ENCODE peak calls at places on chromosomes 6 and 20, in four cellular contexts. M is PC-3, H is HCT116, Z is hepatocyte. U is an unnamed sample.

GRCh38 chr6:87900160-87900698 is 147.4 kb upstream of the SPACA1 start:
- DNase-seq in M (no peak), H (no peak), Z (no peak), U (no peak)

GRCh38 chr6:3228046-3228671 is 706 bp upstream of the TUBB2B start:
- DNase-seq in M (no peak), H (no peak), Z (peak; percentile 56), U (peak; percentile 88)

GRCh38 chr6:64330694-64331309 is 695.2 kb downstream of the PHF3 start:
- DNase-seq in M (peak; percentile 86), H (no peak), Z (peak; percentile 85), U (peak; percentile 81)

GRCh38 chr6:75337805-75338204 is 53.2 kb upstream of the TMEM30A start:
- DNase-seq in H (no peak), Z (no peak), M (no peak), U (no peak)

GRCh38 chr6:79949235-79949634 is 1.9 kb upstream of the ELOVL4 start:
- DNase-seq in M (peak; percentile 66), Z (peak; percentile 89), H (peak; percentile 85), U (peak; percentile 92)

GRCh38 chr6:1855890-1856289 is 246.2 kb downstream of the FOXC1 start:
- DNase-seq in Z (no peak), H (no peak), M (no peak), U (no peak)

GRCh38 chr6:27865952-27866369 is 46.2 kb downstream of the OR2B2 start:
- DNase-seq in Z (peak; percentile 16), M (peak; percentile 23), H (no peak), U (peak; percentile 58)

GRCh38 chr6:107704377-107705013 is 119.6 kb downstream of the SCML4 start:
- DNase-seq in M (peak; percentile 51), H (peak; percentile 18), Z (peak; percentile 72), U (peak; percentile 67)

GRCh38 chr6:38806271-38806670 is 91.2 kb downstream of the DNAH8 start:
- DNase-seq in M (no peak), Z (no peak), H (no peak), U (peak; percentile 25)

GRCh38 chr6:144131248-144131709 is 19.0 kb upstream of the STX11 start:
- DNase-seq in M (peak; percentile 93), H (peak; percentile 47), Z (no peak), U (no peak)

GRCh38 chr6:155152211-155153076 is 111.4 kb upstream of the CLDN20 start:
- DNase-seq in M (no peak), Z (no peak), H (no peak), U (peak; percentile 69)

GRCh38 chr6:11381801-11382513 is 149.5 kb upstream of the NEDD9 start:
- DNase-seq in M (no peak), H (no peak), Z (no peak), U (no peak)

GRCh38 chr6:156685823-156686428 is 91.3 kb upstream of the ARID1B start:
- DNase-seq in Z (no peak), H (no peak), M (no peak), U (no peak)

GRCh38 chr20:10347066-10347465 is 87.0 kb downstream of the MKKS start:
- DNase-seq in M (no peak), H (no peak), Z (no peak), U (no peak)

GRCh38 chr20:48247961-48248360 is 462.7 kb upstream of the SULF2 start:
- DNase-seq in Z (no peak), H (no peak), M (no peak), U (no peak)

GRCh38 chr6:31094389-31094881 is 17.9 kb downstream of the C6orf15 start:
- DNase-seq in M (peak; percentile 83), Z (no peak), H (no peak), U (no peak)

GRCh38 chr6:39929733-39930461 is 4.4 kb downstream of the MOCS1 start:
- DNase-seq in H (no peak), M (peak; percentile 56), Z (no peak), U (no peak)

GRCh38 chr6:125812394-125813231 is 21.9 kb downstream of the NCOA7 start:
- DNase-seq in Z (peak; percentile 43), H (no peak), M (peak; percentile 52), U (no peak)

GRCh38 chr6:144659202-144659731 is 374.1 kb downstream of the UTRN start:
- DNase-seq in H (no peak), Z (peak; percentile 51), M (no peak), U (peak; percentile 85)

GRCh38 chr6:28807682-28808280 is 116.0 kb downstream of the TRIM27 start:
- DNase-seq in Z (peak; percentile 47), M (peak; percentile 75), H (peak; percentile 75), U (peak; percentile 75)

GRCh38 chr6:170135821-170136471 is 154.9 kb downstream of the DLL1 start:
- DNase-seq in Z (no peak), H (no peak), M (no peak), U (no peak)

GRCh38 chr6:129843573-129843972 is 17.5 kb downstream of the TMEM244 start:
- DNase-seq in H (no peak), Z (no peak), M (peak; percentile 4), U (no peak)

GRCh38 chr6:35019171-35019570 is 122.0 kb downstream of the TCP11 start:
- DNase-seq in M (no peak), Z (no peak), H (no peak), U (no peak)

GRCh38 chr20:23641936-23642751 is 4.4 kb upstream of the CST3 start:
- DNase-seq in Z (peak; percentile 62), M (peak; percentile 75), H (no peak), U (no peak)

GRCh38 chr6:134707342-134707982 is 242.4 kb downstream of the ALDH8A1 start:
- DNase-seq in Z (peak; percentile 85), H (no peak), M (peak; percentile 6), U (peak; percentile 54)

GRCh38 chr6:14639983-14640599 is 522.5 kb downstream of the CD83 start:
- DNase-seq in Z (no peak), H (no peak), M (no peak), U (no peak)

GRCh38 chr6:108748063-108748462 is 100.2 kb upstream of the ARMC2 start:
- DNase-seq in H (no peak), M (peak; percentile 56), Z (no peak), U (no peak)

GRCh38 chr6:158782432-158783166 is 36.6 kb downstream of the EZR start:
- DNase-seq in M (no peak), Z (no peak), H (no peak), U (no peak)

GRCh38 chr6:112639436-112639835 is 292.3 kb downstream of the RFPL4B start:
- DNase-seq in H (no peak), M (peak; percentile 52), Z (no peak), U (no peak)

GRCh38 chr20:49919009-49919408 is 3.7 kb upstream of the SPATA2 start:
- DNase-seq in H (no peak), M (no peak), Z (no peak), U (no peak)

GRCh38 chr6:73968358-73968757 is 272.4 kb downstream of the CD109 start:
- DNase-seq in M (peak; percentile 36), H (no peak), Z (no peak), U (no peak)

GRCh38 chr6:101517632-101518031 is 124.1 kb downstream of the GRIK2 start:
- DNase-seq in M (no peak), Z (no peak), H (no peak), U (no peak)

GRCh38 chr6:36912583-36912982 is 26.8 kb downstream of the C6orf89 start:
- DNase-seq in H (no peak), Z (peak; percentile 30), M (peak; percentile 96), U (no peak)

GRCh38 chr6:43926644-43927524 is 156.9 kb downstream of the VEGFA start:
- DNase-seq in Z (peak; percentile 92), H (peak; percentile 72), M (peak; percentile 53), U (peak; percentile 72)

GRCh38 chr6:67210450-67210849 is 1424.6 kb upstream of the ADGRB3 start:
- DNase-seq in Z (peak; percentile 12), M (no peak), H (no peak), U (no peak)

GRCh38 chr20:22502731-22503191 is 81.6 kb downstream of the FOXA2 start:
- DNase-seq in Z (peak; percentile 65), H (no peak), M (no peak), U (peak; percentile 18)

GRCh38 chr6:45387236-45387635 is 9.5 kb upstream of the SUPT3H start:
- DNase-seq in Z (no peak), M (peak; percentile 13), H (no peak), U (no peak)

DNA sequence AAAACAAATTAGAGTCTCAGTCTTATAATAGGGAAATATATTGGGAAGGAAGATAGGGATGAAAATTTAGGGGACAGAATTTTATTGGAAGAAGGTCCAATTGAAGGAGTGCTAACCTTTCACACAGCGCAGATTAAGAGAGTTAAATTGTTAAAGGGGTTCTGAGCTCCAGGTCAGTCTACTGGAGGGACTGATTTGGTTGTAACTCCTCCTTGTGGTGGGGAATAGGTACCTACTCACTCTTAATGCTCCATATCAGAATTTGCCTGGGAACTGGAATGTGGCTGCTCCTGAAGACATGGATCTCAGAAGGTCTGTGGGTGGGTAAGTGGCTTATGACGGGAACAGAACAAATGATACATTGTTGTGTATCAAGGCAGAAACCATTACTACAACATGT is 143.5 kb downstream of the FLRT3 start:
- DNase-seq in H (no peak), M (peak; percentile 28), Z (no peak), U (peak; percentile 22)
- TF ChIP-seq CTCF in H (peak; percentile 6), M (peak; percentile 46), Z (no peak), U (peak; percentile 23)

GRCh38 chr6:136774228-136775041 is 17.8 kb downstream of the MAP3K5 start:
- DNase-seq in M (peak; percentile 43), H (no peak), Z (no peak), U (no peak)
- TF ChIP-seq EZH2phosphoT487 in M (no peak), H (no peak), Z (no peak), U (no peak)

GRCh38 chr20:46894971-46895905 is 595 bp downstream of the EYA2 start:
- DNase-seq in H (no peak), M (peak; percentile 31), Z (peak; percentile 17), U (peak; percentile 74)
- TF ChIP-seq EZH2 in H (no peak), M (peak; percentile 96), Z (peak; percentile 74), U (peak; percentile 94)

GRCh38 chr20:18287915-18288747 is at the start of gene ZNF133:
- DNase-seq in H (peak; percentile 90), Z (peak; percentile 95), M (peak; percentile 98), U (peak; percentile 96)
- TF ChIP-seq CTCF in H (no peak), Z (peak; percentile 19), M (peak; percentile 27), U (peak; percentile 40)

GRCh38 chr20:4153661-4154238 is 138.4 kb upstream of the RNF24 start:
- DNase-seq in H (no peak), Z (no peak), M (no peak), U (no peak)

GRCh38 chr20:4153251-4153650 is 137.9 kb upstream of the RNF24 start:
- DNase-seq in H (no peak), Z (no peak), M (peak; percentile 70), U (peak; percentile 74)

GRCh38 chr20:4151991-4152695 is 136.8 kb upstream of the RNF24 start:
- DNase-seq in M (peak; percentile 71), H (no peak), Z (no peak), U (no peak)

GRCh38 chr20:4151342-4151741 is 136.0 kb upstream of the RNF24 start:
- DNase-seq in Z (no peak), M (no peak), H (no peak), U (no peak)

DNA sequence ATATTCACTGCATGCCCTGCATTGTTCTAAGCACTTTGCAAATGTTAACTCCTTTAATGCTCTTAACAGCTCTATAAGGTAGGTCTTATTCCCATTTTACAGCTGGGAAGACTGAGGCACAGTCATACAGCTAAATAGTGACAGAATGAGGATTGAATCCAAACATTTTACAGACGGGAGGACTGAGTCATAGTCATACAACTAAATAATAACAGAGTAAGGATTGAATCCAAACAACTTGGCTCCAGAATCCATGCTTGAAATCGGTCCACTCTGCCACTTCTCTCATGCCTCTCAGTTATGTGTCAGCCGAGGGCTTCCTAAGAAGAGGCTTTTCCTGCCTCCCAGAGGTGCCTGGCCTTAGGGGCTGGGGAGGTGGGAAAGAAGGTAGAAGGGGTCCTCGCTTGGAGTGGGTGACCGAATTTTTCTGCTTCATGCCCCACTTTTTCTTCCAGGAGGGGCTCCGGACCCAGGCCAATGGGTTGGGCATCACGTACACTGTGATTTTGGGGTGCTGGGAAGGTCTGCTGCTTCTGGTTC is 137.4 kb upstream of the RNF24 start:
- DNase-seq in H (no peak), Z (no peak), M (peak; percentile 27), U (no peak)
- TF ChIP-seq EZH2phosphoT487 in H (no peak), Z (no peak), M (no peak), U (no peak)